ENCODE peak calls at places on chromosomes 7 and 10, in five cellular contexts. Y is mesenchymal stem cell, Q is neuronal stem cell, H is H1, J is trophoblast cell. I is an unnamed sample. For H3K27me3, the result is how much of the 10 kb centered on the place peaks cover.

GRCh38 chr10:97333351-97333600 is 1.3 kb downstream of the FRAT2 start:
- DNase-seq in H (no peak), J (no peak), Y (peak), Q (no peak), I (peak)

GRCh38 chr7:43522406-43523156 is 60.3 kb upstream of the STK17A start:
- DNase-seq in Q (no peak), J (peak), Y (peak), H (no peak), I (no peak)

GRCh38 chr10:63105811-63106755 is 27.0 kb upstream of the NRBF2 start:
- DNase-seq in Y (peak), J (no peak), H (no peak), Q (no peak), I (no peak)

GRCh38 chr7:6350057-6350752 is 77.8 kb upstream of the CYTH3 start:
- DNase-seq in Q (no peak), H (no peak), Y (no peak), J (no peak), I (no peak)

GRCh38 chr10:58647770-58648169 is 135.1 kb downstream of the BICC1 start:
- DNase-seq in Q (no peak), J (no peak), H (no peak), Y (no peak), I (no peak)

GRCh38 chr10:110392860-110393732 is 88.4 kb upstream of the SMNDC1 start:
- DNase-seq in Q (no peak), Y (peak), H (no peak), J (no peak), I (no peak)

GRCh38 chr10:107740962-107741690 is 576.6 kb upstream of the SORCS1 start:
- DNase-seq in Q (no peak), H (no peak), Y (peak), J (no peak), I (no peak)

GRCh38 chr10:125064681-125065492 is 95.5 kb downstream of the CTBP2 start:
- DNase-seq in H (no peak), J (peak), Q (no peak), Y (peak), I (no peak)

GRCh38 chr10:93106631-93107072 is 33.0 kb downstream of the CYP26A1 start:
- DNase-seq in Q (no peak), Y (peak), J (no peak), H (no peak), I (no peak)

GRCh38 chr7:107995184-107996071 is 7.5 kb downstream of the LAMB1 start:
- DNase-seq in Y (peak), Q (peak), H (peak), J (peak), I (peak)

GRCh38 chr7:112798199-112799159 is 8.3 kb upstream of the TMEM168 start:
- DNase-seq in Y (no peak), J (no peak), Q (no peak), H (no peak), I (no peak)

GRCh38 chr7:87628780-87629569 is 777 bp downstream of the RUNDC3B start:
- DNase-seq in Y (peak), J (peak), H (peak), Q (no peak), I (peak)

GRCh38 chr7:101870361-101871062 is 53.1 kb downstream of the CUX1 start:
- DNase-seq in Q (no peak), Y (peak), H (no peak), J (peak), I (peak)

GRCh38 chr7:130445008-130445407 is 4.2 kb upstream of the CEP41 start:
- DNase-seq in Q (no peak), J (no peak), Y (no peak), H (no peak), I (no peak)

GRCh38 chr10:73234695-73235094 is 12.4 kb downstream of the DNAJC9 start:
- DNase-seq in H (no peak), Q (no peak), Y (no peak), J (no peak), I (no peak)

GRCh38 chr10:4130685-4131084 is 345.7 kb upstream of the KLF6 start:
- DNase-seq in J (no peak), H (no peak), Q (no peak), Y (no peak), I (no peak)

GRCh38 chr10:76209135-76209534 is 777.7 kb downstream of the LRMDA start:
- DNase-seq in Y (peak), Q (no peak), J (no peak), H (no peak), I (no peak)

GRCh38 chr7:47507514-47507913 is 74.4 kb downstream of the TNS3 start:
- DNase-seq in Q (no peak), J (no peak), H (no peak), Y (no peak), I (no peak)

GRCh38 chr10:62266611-62267010 is 2.0 kb downstream of the RTKN2 start:
- DNase-seq in J (no peak), H (no peak), Y (no peak), Q (no peak), I (no peak)

GRCh38 chr7:95213809-95214492 is 110.4 kb downstream of the PON1 start:
- DNase-seq in J (peak), H (no peak), Q (no peak), Y (no peak), I (no peak)

GRCh38 chr7:130142654-130143333 is 62.4 kb downstream of the TMEM209 start:
- DNase-seq in H (peak), Q (no peak), Y (no peak), J (no peak), I (no peak)

GRCh38 chr10:1120146-1120695 is 64.0 kb downstream of the WDR37 start:
- DNase-seq in H (peak), Q (no peak), Y (no peak), J (no peak), I (no peak)

GRCh38 chr10:49562893-49563292 is 24.0 kb upstream of the ERCC6 start:
- DNase-seq in Y (no peak), H (no peak), J (no peak), Q (no peak), I (no peak)

GRCh38 chr10:87862644-87863101 is 660 bp downstream of the KLLN start:
- DNase-seq in Q (no peak), J (no peak), Y (no peak), H (no peak), I (no peak)

GRCh38 chr7:142896151-142896550 is 10.6 kb upstream of the TRPV6 start:
- DNase-seq in J (no peak), H (no peak), Y (no peak), Q (no peak), I (peak)
- H2BK12ac ChIP-seq in J (no peak), H (no peak), Y (no peak), Q (no peak), I (no peak)

DNA sequence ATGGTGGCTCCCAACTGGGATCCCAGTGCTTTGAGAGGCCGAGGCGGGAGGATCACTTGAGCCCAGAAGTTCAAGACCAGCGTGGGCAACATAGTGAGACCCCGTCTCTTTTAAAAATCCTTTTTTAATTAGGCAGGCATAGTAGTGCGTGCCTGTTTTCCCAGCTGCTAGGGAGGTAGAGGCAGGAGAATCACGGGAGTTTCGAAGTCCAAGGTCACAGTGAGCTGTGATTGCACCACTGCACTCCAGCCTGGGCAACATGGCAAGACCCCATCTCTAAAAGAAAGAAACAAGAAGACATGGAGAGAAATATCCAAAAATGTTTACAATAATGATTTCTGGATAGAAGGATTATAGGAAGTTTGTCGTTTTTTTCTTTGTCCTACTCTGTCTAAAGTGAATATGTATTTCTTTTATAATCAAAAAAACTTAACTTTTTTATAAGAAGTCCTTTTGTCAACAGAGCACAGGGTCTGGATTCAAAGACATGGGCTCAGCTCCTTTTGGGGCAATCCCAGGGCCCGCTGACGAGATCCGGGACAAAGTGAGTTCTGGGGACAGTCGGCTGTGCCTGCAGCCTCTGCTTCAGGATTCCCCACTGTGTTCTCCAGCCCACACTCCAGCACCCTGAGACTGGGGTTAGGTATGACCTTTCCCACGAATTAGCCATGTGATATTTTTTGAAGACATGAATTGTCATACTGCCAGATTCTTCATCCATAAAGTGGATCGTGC is 45.6 kb downstream of the PDGFA start:
- DNase-seq in Q (no peak), H (no peak), Y (no peak), J (no peak), I (no peak)
- H3K27me3 ChIP-seq in Q (under half), H (under half), Y (under half), J (under half), I (under half)

GRCh38 chr10:91887075-91887899 is 22.0 kb downstream of the FGFBP3 start:
- DNase-seq in J (no peak), H (peak), Y (peak), Q (peak), I (peak)
- H3K18ac ChIP-seq in J (no peak), H (peak), Y (peak), Q (peak), I (peak)

GRCh38 chr7:117489016-117489415 is 9.2 kb downstream of the CFTR start:
- DNase-seq in J (no peak), Y (no peak), Q (no peak), H (no peak), I (no peak)
- H2BK12ac ChIP-seq in J (no peak), Y (no peak), Q (no peak), H (no peak), I (no peak)

DNA sequence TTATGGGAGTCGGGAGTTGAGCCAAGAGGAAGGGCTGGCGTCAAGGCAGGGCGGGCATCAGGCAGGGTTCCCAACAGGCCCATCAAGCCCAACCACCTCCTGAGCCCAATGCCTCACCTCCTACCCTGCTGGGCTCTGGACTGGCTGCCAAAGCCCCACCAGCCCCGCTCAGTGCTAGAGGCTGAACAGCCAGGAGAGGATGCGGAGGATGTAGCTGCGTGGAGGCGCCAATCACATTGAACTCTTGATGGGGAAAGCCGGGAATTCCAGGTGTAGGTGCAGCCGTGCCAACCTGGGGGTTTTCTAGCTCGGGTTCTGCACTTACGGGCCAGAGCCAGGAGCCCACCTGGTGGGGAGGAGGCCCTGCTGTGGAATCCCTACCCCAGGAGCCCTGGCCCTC is 12.9 kb downstream of the ATP5MF start:
- DNase-seq in Y (no peak), H (no peak), J (no peak), Q (no peak), I (no peak)
- H3K27me3 ChIP-seq in Y (under half), H (under half), J (under half), Q (under half), I (under half)

GRCh38 chr10:28217848-28218247 is 85.0 kb downstream of the MPP7 start:
- DNase-seq in J (peak), H (no peak), Y (peak), Q (no peak), I (no peak)
- H3K18ac ChIP-seq in J (no peak), H (no peak), Y (no peak), Q (no peak), I (no peak)

I was measured in H9.